ENCODE peak calls at places on chromosomes 11 and 22, in eight cellular contexts. One of them, this sample, is unnamed.

GRCh38 chr22:24232725-24233124 is 12.2 kb downstream of the GGT5 start:
- DNase-seq in heart left ventricle: no peak
- DNase-seq in IMR-90: no peak
- DNase-seq in body of pancreas: no peak
- DNase-seq in prostate gland: no peak
- DNase-seq in iPS DF 6.9: no peak
- DNase-seq in right atrium auricular region: no peak
- DNase-seq in tibial nerve: no peak
- DNase-seq in this sample: no peak

GRCh38 chr11:65429724-65430405 is 7.3 kb downstream of the NEAT1 start:
- DNase-seq in heart left ventricle: peak; percentile 77
- DNase-seq in IMR-90: peak; percentile 80
- DNase-seq in body of pancreas: peak; percentile 82
- DNase-seq in prostate gland: peak; percentile 76
- DNase-seq in iPS DF 6.9: no peak
- DNase-seq in right atrium auricular region: peak; percentile 73
- DNase-seq in tibial nerve: peak; percentile 57
- DNase-seq in this sample: no peak

GRCh38 chr11:30586251-30587144 is at the start of gene MPPED2:
- DNase-seq in heart left ventricle: peak; percentile 53
- DNase-seq in IMR-90: no peak
- DNase-seq in body of pancreas: peak; percentile 58
- DNase-seq in prostate gland: peak; percentile 45
- DNase-seq in iPS DF 6.9: no peak
- DNase-seq in right atrium auricular region: no peak
- DNase-seq in tibial nerve: no peak
- DNase-seq in this sample: no peak

GRCh38 chr11:117195761-117196160 is 3.4 kb upstream of the TAGLN start:
- DNase-seq in heart left ventricle: no peak
- DNase-seq in IMR-90: no peak
- DNase-seq in body of pancreas: peak; percentile 13
- DNase-seq in prostate gland: no peak
- DNase-seq in iPS DF 6.9: no peak
- DNase-seq in right atrium auricular region: no peak
- DNase-seq in tibial nerve: no peak
- DNase-seq in this sample: no peak

GRCh38 chr22:46576556-46577351 is 39.3 kb upstream of the CELSR1 start:
- DNase-seq in heart left ventricle: peak; percentile 75
- DNase-seq in IMR-90: peak; percentile 35
- DNase-seq in body of pancreas: peak; percentile 72
- DNase-seq in prostate gland: no peak
- DNase-seq in iPS DF 6.9: no peak
- DNase-seq in right atrium auricular region: no peak
- DNase-seq in tibial nerve: no peak
- DNase-seq in this sample: peak; percentile 48

GRCh38 chr22:50503475-50504145 is 3.9 kb downstream of the LMF2 start:
- DNase-seq in heart left ventricle: no peak
- DNase-seq in IMR-90: no peak
- DNase-seq in body of pancreas: no peak
- DNase-seq in prostate gland: no peak
- DNase-seq in iPS DF 6.9: no peak
- DNase-seq in right atrium auricular region: no peak
- DNase-seq in tibial nerve: no peak
- DNase-seq in this sample: no peak

GRCh38 chr11:61334434-61335354 is 1.7 kb downstream of the TKFC start:
- DNase-seq in heart left ventricle: no peak
- DNase-seq in IMR-90: peak; percentile 57
- DNase-seq in body of pancreas: peak; percentile 70
- DNase-seq in prostate gland: no peak
- DNase-seq in iPS DF 6.9: no peak
- DNase-seq in right atrium auricular region: no peak
- DNase-seq in tibial nerve: no peak
- DNase-seq in this sample: no peak

GRCh38 chr22:38781033-38781432 is 12.9 kb downstream of the DNAL4 start:
- DNase-seq in heart left ventricle: peak; percentile 78
- DNase-seq in IMR-90: no peak
- DNase-seq in body of pancreas: peak; percentile 33
- DNase-seq in prostate gland: no peak
- DNase-seq in iPS DF 6.9: no peak
- DNase-seq in right atrium auricular region: no peak
- DNase-seq in tibial nerve: no peak
- DNase-seq in this sample: no peak

GRCh38 chr11:68827733-68828132 is 14.0 kb downstream of the CPT1A start:
- DNase-seq in heart left ventricle: no peak
- DNase-seq in IMR-90: no peak
- DNase-seq in body of pancreas: no peak
- DNase-seq in prostate gland: no peak
- DNase-seq in iPS DF 6.9: no peak
- DNase-seq in right atrium auricular region: no peak
- DNase-seq in tibial nerve: no peak
- DNase-seq in this sample: no peak

GRCh38 chr11:62108017-62108750 is 15.6 kb upstream of the INCENP start:
- DNase-seq in heart left ventricle: peak; percentile 39
- DNase-seq in IMR-90: peak; percentile 74
- DNase-seq in body of pancreas: peak; percentile 23
- DNase-seq in prostate gland: peak; percentile 49
- DNase-seq in iPS DF 6.9: no peak
- DNase-seq in right atrium auricular region: no peak
- DNase-seq in tibial nerve: peak; percentile 43
- DNase-seq in this sample: no peak

GRCh38 chr11:22711880-22712279 is 45.5 kb downstream of the GAS2 start:
- DNase-seq in heart left ventricle: no peak
- DNase-seq in IMR-90: no peak
- DNase-seq in body of pancreas: peak; percentile 65
- DNase-seq in prostate gland: no peak
- DNase-seq in iPS DF 6.9: no peak
- DNase-seq in right atrium auricular region: no peak
- DNase-seq in tibial nerve: no peak
- DNase-seq in this sample: no peak

GRCh38 chr11:83725718-83726117 is 439.6 kb upstream of the CCDC90B start:
- DNase-seq in heart left ventricle: no peak
- DNase-seq in IMR-90: no peak
- DNase-seq in body of pancreas: no peak
- DNase-seq in prostate gland: no peak
- DNase-seq in iPS DF 6.9: no peak
- DNase-seq in right atrium auricular region: no peak
- DNase-seq in tibial nerve: no peak
- DNase-seq in this sample: no peak

GRCh38 chr11:83726316-83726715 is 440.1 kb upstream of the CCDC90B start:
- DNase-seq in heart left ventricle: no peak
- DNase-seq in IMR-90: no peak
- DNase-seq in body of pancreas: no peak
- DNase-seq in prostate gland: no peak
- DNase-seq in iPS DF 6.9: no peak
- DNase-seq in right atrium auricular region: no peak
- DNase-seq in tibial nerve: no peak
- DNase-seq in this sample: no peak

GRCh38 chr11:83727251-83727650 is 441.1 kb upstream of the CCDC90B start:
- DNase-seq in heart left ventricle: no peak
- DNase-seq in IMR-90: no peak
- DNase-seq in body of pancreas: peak; percentile 63
- DNase-seq in prostate gland: no peak
- DNase-seq in iPS DF 6.9: no peak
- DNase-seq in right atrium auricular region: no peak
- DNase-seq in tibial nerve: no peak
- DNase-seq in this sample: no peak

GRCh38 chr11:83724704-83725114 is 438.5 kb upstream of the CCDC90B start:
- DNase-seq in heart left ventricle: no peak
- DNase-seq in IMR-90: no peak
- DNase-seq in body of pancreas: peak; percentile 86
- DNase-seq in prostate gland: peak; percentile 80
- DNase-seq in iPS DF 6.9: no peak
- DNase-seq in right atrium auricular region: no peak
- DNase-seq in tibial nerve: peak; percentile 23
- DNase-seq in this sample: no peak

GRCh38 chr11:83725161-83725560 is 439.0 kb upstream of the CCDC90B start:
- DNase-seq in heart left ventricle: no peak
- DNase-seq in IMR-90: no peak
- DNase-seq in body of pancreas: no peak
- DNase-seq in prostate gland: no peak
- DNase-seq in iPS DF 6.9: no peak
- DNase-seq in right atrium auricular region: no peak
- DNase-seq in tibial nerve: no peak
- DNase-seq in this sample: no peak
- H3K4me3 ChIP-seq in heart left ventricle: peak overlapping the region; percentile 54
- H3K4me3 ChIP-seq in IMR-90: no peak overlapping the region
- H3K4me3 ChIP-seq in body of pancreas: no peak overlapping the region
- H3K4me3 ChIP-seq in prostate gland: peak overlapping the region; percentile 27
- H3K4me3 ChIP-seq in iPS DF 6.9: peak overlapping the region; percentile 5
- H3K4me3 ChIP-seq in right atrium auricular region: peak overlapping the region; percentile 41
- H3K4me3 ChIP-seq in tibial nerve: peak overlapping the region; percentile 45
- H3K4me3 ChIP-seq in this sample: no peak overlapping the region

GRCh38 chr11:385594-386351 is 8.2 kb upstream of the PKP3 start:
- DNase-seq in heart left ventricle: no peak
- DNase-seq in IMR-90: no peak
- DNase-seq in body of pancreas: no peak
- DNase-seq in prostate gland: no peak
- DNase-seq in iPS DF 6.9: no peak
- DNase-seq in right atrium auricular region: no peak
- DNase-seq in tibial nerve: no peak
- DNase-seq in this sample: no peak

GRCh38 chr11:383431-383830 is 10.6 kb upstream of the PKP3 start:
- DNase-seq in heart left ventricle: no peak
- DNase-seq in IMR-90: no peak
- DNase-seq in body of pancreas: no peak
- DNase-seq in prostate gland: no peak
- DNase-seq in iPS DF 6.9: no peak
- DNase-seq in right atrium auricular region: no peak
- DNase-seq in tibial nerve: no peak
- DNase-seq in this sample: no peak

GRCh38 chr11:382081-382643 is 11.8 kb upstream of the PKP3 start:
- DNase-seq in heart left ventricle: no peak
- DNase-seq in IMR-90: no peak
- DNase-seq in body of pancreas: no peak
- DNase-seq in prostate gland: no peak
- DNase-seq in iPS DF 6.9: no peak
- DNase-seq in right atrium auricular region: no peak
- DNase-seq in tibial nerve: no peak
- DNase-seq in this sample: no peak

GRCh38 chr11:386483-386882 is 7.5 kb upstream of the PKP3 start:
- DNase-seq in heart left ventricle: no peak
- DNase-seq in IMR-90: no peak
- DNase-seq in body of pancreas: no peak
- DNase-seq in prostate gland: no peak
- DNase-seq in iPS DF 6.9: no peak
- DNase-seq in right atrium auricular region: no peak
- DNase-seq in tibial nerve: no peak
- DNase-seq in this sample: no peak

GRCh38 chr11:384511-384910 is 9.5 kb upstream of the PKP3 start:
- DNase-seq in heart left ventricle: no peak
- DNase-seq in IMR-90: no peak
- DNase-seq in body of pancreas: no peak
- DNase-seq in prostate gland: no peak
- DNase-seq in iPS DF 6.9: no peak
- DNase-seq in right atrium auricular region: no peak
- DNase-seq in tibial nerve: no peak
- DNase-seq in this sample: no peak
- H3K4me1 ChIP-seq in heart left ventricle: no peaks in the 10 kb centered on the region
- H3K4me1 ChIP-seq in IMR-90: no peaks in the 10 kb centered on the region
- H3K4me1 ChIP-seq in body of pancreas: no peaks in the 10 kb centered on the region
- H3K4me1 ChIP-seq in prostate gland: no peaks in the 10 kb centered on the region
- H3K4me1 ChIP-seq in iPS DF 6.9: no peaks in the 10 kb centered on the region
- H3K4me1 ChIP-seq in right atrium auricular region: no peaks in the 10 kb centered on the region
- H3K4me1 ChIP-seq in tibial nerve: no peaks in the 10 kb centered on the region
- H3K4me1 ChIP-seq in this sample: no peaks in the 10 kb centered on the region

GRCh38 chr11:112801286-112802088 is 159.7 kb upstream of the NCAM1 start:
- DNase-seq in heart left ventricle: no peak
- DNase-seq in IMR-90: no peak
- DNase-seq in body of pancreas: no peak
- DNase-seq in prostate gland: no peak
- DNase-seq in iPS DF 6.9: no peak
- DNase-seq in right atrium auricular region: no peak
- DNase-seq in tibial nerve: no peak
- DNase-seq in this sample: no peak
- H3K4me3 ChIP-seq in heart left ventricle: no peak overlapping the region
- H3K4me3 ChIP-seq in IMR-90: no peak overlapping the region
- H3K4me3 ChIP-seq in body of pancreas: no peak overlapping the region
- H3K4me3 ChIP-seq in prostate gland: no peak overlapping the region
- H3K4me3 ChIP-seq in iPS DF 6.9: no peak overlapping the region
- H3K4me3 ChIP-seq in right atrium auricular region: no peak overlapping the region
- H3K4me3 ChIP-seq in tibial nerve: no peak overlapping the region
- H3K4me3 ChIP-seq in this sample: no peak overlapping the region

GRCh38 chr22:42164901-42165300 is 34.3 kb upstream of the CYP2D6 start:
- DNase-seq in heart left ventricle: no peak
- DNase-seq in IMR-90: no peak
- DNase-seq in body of pancreas: no peak
- DNase-seq in prostate gland: no peak
- DNase-seq in iPS DF 6.9: no peak
- DNase-seq in right atrium auricular region: no peak
- DNase-seq in tibial nerve: no peak
- DNase-seq in this sample: no peak

GRCh38 chr22:42160251-42160650 is 29.6 kb upstream of the CYP2D6 start:
- DNase-seq in heart left ventricle: no peak
- DNase-seq in IMR-90: no peak
- DNase-seq in body of pancreas: no peak
- DNase-seq in prostate gland: no peak
- DNase-seq in iPS DF 6.9: no peak
- DNase-seq in right atrium auricular region: no peak
- DNase-seq in tibial nerve: no peak
- DNase-seq in this sample: no peak

GRCh38 chr22:42163515-42163914 is 32.9 kb upstream of the CYP2D6 start:
- DNase-seq in heart left ventricle: no peak
- DNase-seq in IMR-90: no peak
- DNase-seq in body of pancreas: no peak
- DNase-seq in prostate gland: no peak
- DNase-seq in iPS DF 6.9: no peak
- DNase-seq in right atrium auricular region: no peak
- DNase-seq in tibial nerve: no peak
- DNase-seq in this sample: no peak

GRCh38 chr22:42160830-42161696 is 30.5 kb upstream of the CYP2D6 start:
- DNase-seq in heart left ventricle: no peak
- DNase-seq in IMR-90: no peak
- DNase-seq in body of pancreas: no peak
- DNase-seq in prostate gland: no peak
- DNase-seq in iPS DF 6.9: no peak
- DNase-seq in right atrium auricular region: no peak
- DNase-seq in tibial nerve: no peak
- DNase-seq in this sample: no peak

DNA sequence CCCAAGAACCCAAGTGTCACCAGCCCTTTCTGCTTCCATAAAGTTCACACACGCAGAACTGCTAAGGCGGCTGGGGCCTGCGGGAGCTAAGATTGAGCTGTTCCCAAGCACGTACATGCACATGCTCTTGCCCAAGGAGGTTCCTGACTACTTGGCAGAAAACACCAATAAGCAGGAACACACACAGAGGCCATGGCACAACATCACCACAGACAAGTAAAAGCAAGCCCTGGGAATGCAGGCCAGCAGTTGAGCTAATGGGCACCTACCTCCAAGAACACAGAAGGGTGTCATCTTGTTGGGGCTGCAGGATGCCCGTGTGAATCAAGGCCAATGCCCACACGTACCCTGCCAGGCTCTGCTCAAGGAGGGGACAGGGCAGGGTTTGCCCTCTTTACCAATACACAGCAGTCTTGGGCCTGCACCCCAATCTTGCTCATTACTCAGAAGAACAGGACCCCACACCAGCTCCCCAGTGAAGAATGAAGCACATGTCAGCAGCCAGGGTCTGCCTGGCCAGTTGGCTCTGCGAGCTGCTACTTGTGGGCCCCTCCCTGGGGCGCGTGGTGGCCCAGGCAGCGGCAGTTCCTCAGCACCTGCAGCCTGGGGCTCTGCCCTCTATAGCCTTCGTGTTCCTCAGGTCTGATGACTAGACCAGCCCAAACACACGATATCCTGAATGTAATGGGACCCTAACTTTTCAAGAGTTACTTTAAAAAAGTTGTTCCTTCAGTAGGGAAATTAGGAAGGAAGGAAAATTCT is 32.3 kb upstream of the CYP2D6 start:
- DNase-seq in heart left ventricle: no peak
- DNase-seq in IMR-90: no peak
- DNase-seq in body of pancreas: no peak
- DNase-seq in prostate gland: peak; percentile 69
- DNase-seq in iPS DF 6.9: no peak
- DNase-seq in right atrium auricular region: no peak
- DNase-seq in tibial nerve: no peak
- DNase-seq in this sample: no peak
- H3K4me1 ChIP-seq in heart left ventricle: no peaks in the 10 kb centered on the region
- H3K4me1 ChIP-seq in IMR-90: no peaks in the 10 kb centered on the region
- H3K4me1 ChIP-seq in body of pancreas: no peaks in the 10 kb centered on the region
- H3K4me1 ChIP-seq in prostate gland: no peaks in the 10 kb centered on the region
- H3K4me1 ChIP-seq in iPS DF 6.9: no peaks in the 10 kb centered on the region
- H3K4me1 ChIP-seq in right atrium auricular region: no peaks in the 10 kb centered on the region
- H3K4me1 ChIP-seq in tibial nerve: no peaks in the 10 kb centered on the region
- H3K4me1 ChIP-seq in this sample: no peaks in the 10 kb centered on the region

This sample was measured in effector memory CD4-positive, alpha-beta T cell.